ENCODE peak calls at places on chromosomes 5 and 9, in nine cellular contexts. W is CD8-positive, alpha-beta T cell; T is transverse colon; L is IMR-90; O is upper lobe of left lung; E is spleen; B is hepatocyte; A is H1; H is brain microvascular endothelial cell. M is an unnamed sample.
A peak's percentile ranks its signal among the peaks of the same experiment; 100 is the strongest.

GRCh38 chr5:136686192-136686872 is 321.0 kb upstream of the TRPC7 start:
- DNase-seq in A (peak; percentile 49), H (peak; percentile 20), T (no peak), E (no peak), B (peak; percentile 55), O (no peak), W (no peak), L (peak; percentile 26), M (peak; percentile 84)

GRCh38 chr5:59793000-59793399 is 100.5 kb downstream of the PDE4D start:
- DNase-seq in E (no peak), B (no peak), A (no peak), T (peak; percentile 43), H (peak; percentile 96), O (no peak), L (peak; percentile 71), W (no peak), M (peak; percentile 96)

GRCh38 chr9:444528-444927 is 229.9 kb downstream of the DOCK8 start:
- DNase-seq in H (no peak), E (no peak), W (no peak), O (no peak), T (no peak), A (no peak), L (no peak), B (no peak), M (peak; percentile 47)

GRCh38 chr9:18692962-18693361 is 219.0 kb downstream of the ADAMTSL1 start:
- DNase-seq in O (no peak), E (no peak), L (no peak), A (no peak), T (no peak), B (no peak), W (no peak), H (no peak), M (no peak)

GRCh38 chr5:32522429-32523143 is 62.8 kb upstream of the SUB1 start:
- DNase-seq in L (peak; percentile 84), E (peak; percentile 78), T (peak; percentile 21), O (peak; percentile 62), B (no peak), H (peak; percentile 70), W (no peak), A (no peak), M (peak; percentile 15)

GRCh38 chr5:127358782-127359181 is 68.2 kb downstream of the MEGF10 start:
- DNase-seq in B (no peak), O (no peak), W (no peak), H (peak; percentile 6), L (no peak), T (no peak), A (no peak), E (no peak), M (peak; percentile 13)

GRCh38 chr5:18314192-18314778 is 680.0 kb downstream of the TAF11L14 start:
- DNase-seq in O (no peak), L (peak; percentile 20), H (no peak), E (no peak), W (no peak), A (no peak), T (no peak), B (peak; percentile 41), M (no peak)

GRCh38 chr5:151023651-151024050 is 3.3 kb downstream of the GPX3 start:
- DNase-seq in T (peak; percentile 64), W (no peak), A (no peak), E (no peak), H (no peak), B (no peak), O (peak; percentile 54), L (no peak), M (peak; percentile 91)

GRCh38 chr5:33738097-33738496 is 153.7 kb downstream of the ADAMTS12 start:
- DNase-seq in W (no peak), L (no peak), E (no peak), H (no peak), T (no peak), A (no peak), O (no peak), B (no peak), M (no peak)

GRCh38 chr5:163489055-163489744 is 16.2 kb upstream of the MAT2B start:
- DNase-seq in H (peak; percentile 20), W (no peak), T (no peak), A (peak; percentile 63), L (peak; percentile 21), B (no peak), O (no peak), E (no peak), M (peak; percentile 52)

GRCh38 chr5:83368317-83368716 is 103.2 kb upstream of the VCAN start:
- DNase-seq in T (no peak), B (no peak), A (no peak), W (no peak), E (peak; percentile 69), L (peak; percentile 88), O (no peak), H (peak; percentile 57), M (peak; percentile 65)

GRCh38 chr9:94687451-94687850 is 39.0 kb upstream of the AOPEP start:
- DNase-seq in A (no peak), H (no peak), T (no peak), B (no peak), L (no peak), E (no peak), O (no peak), W (no peak), M (no peak)

GRCh38 chr5:128169369-128170017 is 85.9 kb downstream of the SLC12A2 start:
- DNase-seq in E (no peak), L (no peak), B (no peak), T (no peak), H (no peak), A (no peak), W (no peak), O (no peak), M (no peak)

GRCh38 chr5:125199968-125200841 is 453.8 kb upstream of the ZNF608 start:
- DNase-seq in T (no peak), B (peak; percentile 34), E (no peak), W (no peak), A (no peak), L (no peak), O (no peak), H (no peak), M (no peak)

GRCh38 chr9:98611319-98611718 is 97.4 kb downstream of the GABBR2 start:
- DNase-seq in O (no peak), T (no peak), H (no peak), A (no peak), W (no peak), B (no peak), E (no peak), L (no peak), M (no peak)

GRCh38 chr9:118729981-118730380 is 639.3 kb downstream of the BRINP1 start:
- DNase-seq in T (no peak), H (no peak), E (no peak), L (no peak), O (no peak), A (no peak), W (no peak), B (no peak), M (no peak)

GRCh38 chr9:111232997-111233790 is 96.8 kb downstream of the OR2K2 start:
- DNase-seq in T (no peak), B (no peak), L (no peak), O (no peak), A (no peak), E (no peak), W (no peak), H (no peak), M (no peak)
- TF ChIP-seq CTCF in T (no peak), B (no peak), L (no peak), O (no peak), A (no peak), E (no peak), W (no peak), H (no peak), M (no peak)

GRCh38 chr5:36200513-36200912 is 41.2 kb downstream of the NADK2 start:
- DNase-seq in H (peak; percentile 71), B (no peak), E (no peak), T (no peak), A (no peak), O (no peak), L (peak; percentile 55), W (no peak), M (peak; percentile 88)

GRCh38 chr5:36202521-36202961 is 39.2 kb downstream of the NADK2 start:
- DNase-seq in O (no peak), B (no peak), E (no peak), L (peak; percentile 54), T (no peak), H (peak; percentile 36), A (no peak), W (no peak), M (no peak)

GRCh38 chr5:36193746-36194145 is 41.8 kb downstream of the SKP2 start:
- DNase-seq in E (no peak), T (no peak), O (no peak), L (no peak), H (no peak), B (no peak), W (no peak), A (no peak), M (no peak)

GRCh38 chr5:36199620-36200019 is 42.1 kb downstream of the NADK2 start:
- DNase-seq in W (no peak), L (peak; percentile 50), O (no peak), A (no peak), H (no peak), T (no peak), B (no peak), E (no peak), M (no peak)

DNA sequence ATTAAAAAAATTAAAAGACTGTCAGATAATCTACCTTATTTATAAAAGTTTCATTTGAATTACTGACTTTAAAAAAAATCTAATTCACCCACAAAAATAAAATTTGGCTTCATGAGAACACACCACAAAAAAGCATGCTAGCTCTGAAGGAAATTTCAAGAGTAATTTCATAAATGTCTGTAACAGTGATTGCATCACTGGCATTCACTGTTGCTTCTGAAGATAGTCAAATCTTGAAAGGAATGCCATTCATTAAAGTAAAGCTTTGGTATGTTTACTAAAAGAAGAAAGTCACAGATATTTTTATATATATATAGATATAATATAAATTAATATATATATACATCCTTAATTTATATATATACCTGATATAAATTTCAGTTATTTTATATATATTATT is 43.4 kb downstream of the NADK2 start:
- DNase-seq in H (no peak), W (no peak), B (no peak), A (no peak), E (no peak), T (no peak), L (peak; percentile 4), O (no peak), M (no peak)
- H3K36me3 ChIP-seq in H (peaks cover 3% of the 10 kb centered on the region), W (peaks cover 15% of the 10 kb centered on the region), B (no peaks in the 10 kb centered on the region), A (no peaks in the 10 kb centered on the region), E (peaks cover 88% of the 10 kb centered on the region), T (no peaks in the 10 kb centered on the region), L (peaks cover 6% of the 10 kb centered on the region), O (peaks cover 17% of the 10 kb centered on the region), M (peaks cover 2% of the 10 kb centered on the region)

DNA sequence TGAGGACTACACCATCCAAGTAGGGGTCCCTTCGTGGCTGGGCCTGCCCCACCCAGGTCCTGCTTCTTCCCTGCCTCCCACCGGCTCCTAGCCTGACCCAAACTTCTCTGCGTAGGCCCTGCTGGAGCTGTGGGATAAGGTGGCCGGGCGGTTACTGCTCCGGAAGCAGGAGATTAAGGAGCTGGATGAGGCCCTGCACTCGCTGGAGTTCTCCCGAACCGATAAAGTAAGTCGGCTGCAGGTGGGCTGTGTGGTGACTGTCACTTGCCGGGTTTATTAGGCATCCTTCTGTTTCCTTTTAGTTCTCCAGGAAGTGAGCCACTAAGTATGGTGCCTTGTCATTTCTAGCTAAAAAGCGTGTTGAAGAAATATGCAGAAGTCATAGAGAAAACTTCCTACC is 7.0 kb downstream of the CCDC180 start:
- DNase-seq in W (no peak), O (peak; percentile 1), E (peak; percentile 50), L (no peak), A (no peak), H (no peak), T (no peak), B (no peak), M (no peak)
- TF ChIP-seq CTCF in W (no peak), O (no peak), E (no peak), L (no peak), A (no peak), H (no peak), T (no peak), B (no peak), M (no peak)

GRCh38 chr5:138829341-138829740 is 45.8 kb downstream of the LRRTM2 start:
- DNase-seq in B (no peak), E (no peak), L (peak; percentile 31), W (no peak), O (no peak), H (no peak), T (no peak), A (no peak), M (peak; percentile 47)
- H3K36me3 ChIP-seq in B (no peaks in the 10 kb centered on the region), E (peaks cover 43% of the 10 kb centered on the region), L (peaks cover 30% of the 10 kb centered on the region), W (no peaks in the 10 kb centered on the region), O (peaks cover 28% of the 10 kb centered on the region), H (peaks cover 23% of the 10 kb centered on the region), T (no peaks in the 10 kb centered on the region), A (peaks cover 10% of the 10 kb centered on the region), M (peaks cover 16% of the 10 kb centered on the region)

M was measured in bronchial epithelial cell.